ENCODE peak calls at places on chromosomes 1 and 21, in nine cellular contexts. L is mammary epithelial cell; I is uterus; C is neural progenitor cell; W is aorta; N is Caco-2; H is pancreas; P is mucosa of descending colon; T is effector memory CD4-positive, alpha-beta T cell. R is an unnamed sample. For H3K9me3, the result is how much of the 10 kb centered on the place peaks cover.

GRCh38 chr1:31387612-31388011 is 14.7 kb upstream of the FABP3 start:
- DNase-seq in L (no peak), I (no peak), C (no peak), W (no peak), N (no peak), H (no peak), P (no peak), T (no peak), R (no peak)

GRCh38 chr1:67733741-67734690 is 49.0 kb downstream of the GADD45A start:
- DNase-seq in L (no peak), I (no peak), C (no peak), W (no peak), N (no peak), H (no peak), P (no peak), T (no peak), R (no peak)

GRCh38 chr1:225670356-225670755 is 17.4 kb upstream of the ENAH start:
- DNase-seq in L (no peak), I (no peak), C (no peak), W (no peak), N (no peak), H (no peak), P (no peak), T (no peak), R (no peak)

GRCh38 chr1:218996362-218996761 is 177.3 kb upstream of the LYPLAL1 start:
- DNase-seq in L (no peak), I (no peak), C (no peak), W (no peak), N (no peak), H (no peak), P (no peak), T (no peak), R (no peak)

GRCh38 chr21:33273044-33273443 is 6.9 kb downstream of the IL10RB start:
- DNase-seq in L (no peak), I (no peak), C (no peak), W (no peak), N (no peak), H (no peak), P (no peak), T (no peak), R (no peak)

GRCh38 chr1:21572735-21573277 is 63.6 kb downstream of the ALPL start:
- DNase-seq in L (no peak), I (no peak), C (no peak), W (no peak), N (no peak), H (no peak), P (peak), T (no peak), R (no peak)

GRCh38 chr1:204420039-204421004 is 8.7 kb upstream of the PPP1R15B start:
- DNase-seq in L (no peak), I (peak), C (peak), W (no peak), N (no peak), H (no peak), P (no peak), T (no peak), R (no peak)

GRCh38 chr1:55380313-55380970 is 165.3 kb upstream of the USP24 start:
- DNase-seq in L (no peak), I (peak), C (no peak), W (peak), N (no peak), H (no peak), P (no peak), T (no peak), R (no peak)

GRCh38 chr1:53968125-53968513 is 22.0 kb downstream of the LRRC42 start:
- DNase-seq in L (no peak), I (no peak), C (no peak), W (no peak), N (no peak), H (no peak), P (no peak), T (no peak), R (no peak)

GRCh38 chr1:43038232-43038929 is 79.7 kb upstream of the SLC2A1 start:
- DNase-seq in L (no peak), I (no peak), C (no peak), W (no peak), N (no peak), H (no peak), P (no peak), T (no peak), R (no peak)

GRCh38 chr1:182249201-182249676 is 142.4 kb downstream of the GLUL start:
- DNase-seq in L (no peak), I (no peak), C (no peak), W (no peak), N (peak), H (no peak), P (peak), T (no peak), R (no peak)

GRCh38 chr1:89363196-89363595 is 663 bp upstream of the GBP6 start:
- DNase-seq in L (peak), I (no peak), C (no peak), W (no peak), N (no peak), H (no peak), P (no peak), T (no peak), R (no peak)

GRCh38 chr1:199669916-199670315 is 357.6 kb upstream of the NR5A2 start:
- DNase-seq in L (no peak), I (no peak), C (no peak), W (no peak), N (no peak), H (no peak), P (no peak), T (no peak), R (no peak)
- H3K9me3 ChIP-seq in L (under half), I (under half), C (under half), W (under half), N (under half), H (under half), P (under half), T (under half), R (under half)

GRCh38 chr1:214116258-214116657 is 128.5 kb downstream of the PROX1 start:
- DNase-seq in L (no peak), I (no peak), C (no peak), W (no peak), N (no peak), H (no peak), P (no peak), T (no peak), R (no peak)
- H3K9me3 ChIP-seq in L (under half), I (under half), C (under half), W (under half), N (under half), H (under half), P (under half), T (under half), R (under half)

DNA sequence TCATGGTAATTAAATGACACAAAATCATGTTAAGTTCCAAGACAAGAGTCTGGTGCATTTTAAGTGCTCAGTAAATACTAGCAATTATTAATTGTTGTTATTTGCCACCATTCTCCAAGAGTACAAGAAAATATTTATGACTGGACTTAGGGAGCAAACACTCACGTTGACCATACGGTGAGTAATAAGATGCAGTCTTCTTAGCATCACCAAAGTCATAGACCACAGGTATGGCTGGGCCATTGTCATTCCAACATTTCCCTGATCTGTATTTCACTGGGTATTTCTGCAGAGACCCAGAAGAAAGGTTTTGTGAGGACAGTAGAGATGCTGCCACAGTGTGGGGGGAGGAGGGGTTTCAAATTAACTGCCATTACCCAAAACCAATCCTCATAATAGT is 4.7 kb downstream of the ITLN2 start:
- DNase-seq in L (no peak), I (no peak), C (no peak), W (no peak), N (no peak), H (no peak), P (no peak), T (no peak), R (no peak)
- H3K9me3 ChIP-seq in L (under half), I (under half), C (under half), W (under half), N (under half), H (under half), P (under half), T (under half), R (under half)

GRCh38 chr1:201184734-201185453 is 5.7 kb upstream of the IGFN1 start:
- DNase-seq in L (peak), I (peak), C (peak), W (no peak), N (peak), H (no peak), P (no peak), T (no peak), R (no peak)
- H3K9me3 ChIP-seq in L (under half), I (under half), C (under half), W (under half), N (under half), H (under half), P (under half), T (under half), R (under half)

GRCh38 chr1:4315202-4315601 is 339.2 kb upstream of the AJAP1 start:
- DNase-seq in L (no peak), I (no peak), C (no peak), W (no peak), N (no peak), H (no peak), P (no peak), T (no peak), R (no peak)

GRCh38 chr1:4318720-4319119 is 335.7 kb upstream of the AJAP1 start:
- DNase-seq in L (no peak), I (no peak), C (no peak), W (no peak), N (no peak), H (no peak), P (no peak), T (no peak), R (no peak)

GRCh38 chr1:4312024-4312423 is 342.4 kb upstream of the AJAP1 start:
- DNase-seq in L (no peak), I (no peak), C (no peak), W (no peak), N (no peak), H (no peak), P (no peak), T (no peak), R (no peak)

GRCh38 chr1:4317207-4317606 is 337.2 kb upstream of the AJAP1 start:
- DNase-seq in L (no peak), I (no peak), C (no peak), W (no peak), N (no peak), H (no peak), P (no peak), T (no peak), R (no peak)
- H3K9me3 ChIP-seq in L (under half), I (under half), C (under half), W (under half), N (under half), H (under half), P (under half), T (under half), R (under half)

DNA sequence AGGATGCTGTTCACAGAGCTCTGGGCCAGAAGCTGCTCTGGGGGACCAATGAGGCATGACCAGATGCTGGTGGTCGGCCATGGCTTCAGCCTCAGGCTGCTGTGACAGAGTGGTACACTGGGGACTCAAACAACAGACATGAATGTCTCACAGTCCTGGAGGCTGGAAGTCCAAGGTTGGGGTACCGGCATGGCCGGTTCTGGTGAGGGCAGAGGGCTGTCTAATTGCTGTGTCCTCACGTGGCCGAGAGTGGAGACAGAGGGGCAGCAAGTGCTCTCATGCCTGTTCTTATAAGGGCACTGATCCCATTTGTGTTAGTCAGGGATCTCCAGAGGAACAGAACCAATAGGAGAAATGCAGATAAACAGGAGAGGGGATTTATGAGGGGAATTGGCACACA is 253.5 kb upstream of the C1orf174 start:
- DNase-seq in L (no peak), I (no peak), C (no peak), W (no peak), N (no peak), H (no peak), P (no peak), T (no peak), R (no peak)
- H3K9me3 ChIP-seq in L (under half), I (under half), C (under half), W (under half), N (under half), H (under half), P (under half), T (under half), R (under half)

GRCh38 chr1:35287807-35288640 is 19.5 kb downstream of the ZMYM4 start:
- DNase-seq in L (peak), I (no peak), C (no peak), W (no peak), N (no peak), H (no peak), P (no peak), T (no peak), R (no peak)

GRCh38 chr1:35290452-35290851 is 21.9 kb downstream of the ZMYM4 start:
- DNase-seq in L (no peak), I (no peak), C (no peak), W (no peak), N (no peak), H (no peak), P (no peak), T (no peak), R (no peak)

GRCh38 chr1:35284852-35285251 is 16.3 kb downstream of the ZMYM4 start:
- DNase-seq in L (no peak), I (no peak), C (no peak), W (no peak), N (no peak), H (no peak), P (no peak), T (no peak), R (no peak)

DNA sequence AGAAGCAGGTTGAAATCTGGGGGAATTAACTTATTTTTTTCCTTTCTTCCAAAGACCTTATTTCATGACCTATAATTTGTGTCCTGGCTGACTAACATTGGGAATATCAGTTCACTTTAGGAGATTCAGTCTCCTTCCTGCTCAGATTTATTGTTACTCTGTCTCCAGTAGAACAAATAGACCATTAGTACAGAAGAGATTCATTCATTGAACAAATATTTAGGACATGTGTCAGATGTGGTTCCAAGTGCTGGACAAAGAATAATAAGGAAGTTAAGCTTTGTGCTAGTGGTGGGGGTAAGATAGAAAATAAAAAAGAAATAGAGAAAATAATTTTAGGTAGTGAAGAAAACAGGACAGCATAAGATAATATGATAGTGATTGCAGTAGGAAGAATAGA is 20.3 kb downstream of the ZMYM4 start:
- DNase-seq in L (peak), I (no peak), C (no peak), W (no peak), N (no peak), H (no peak), P (no peak), T (no peak), R (no peak)
- H3K9me3 ChIP-seq in L (under half), I (under half), C (under half), W (under half), N (under half), H (under half), P (under half), T (under half), R (under half)

GRCh38 chr21:45471229-45472052 is 66.5 kb downstream of the COL18A1 start:
- DNase-seq in L (peak), I (peak), C (no peak), W (peak), N (peak), H (peak), P (peak), T (no peak), R (no peak)

GRCh38 chr21:45470087-45470515 is 65.1 kb downstream of the COL18A1 start:
- DNase-seq in L (no peak), I (no peak), C (no peak), W (peak), N (no peak), H (peak), P (peak), T (no peak), R (no peak)

GRCh38 chr21:45468971-45469272 is 64.0 kb downstream of the COL18A1 start:
- DNase-seq in L (no peak), I (no peak), C (no peak), W (no peak), N (no peak), H (peak), P (peak), T (no peak), R (no peak)

GRCh38 chr21:45468051-45468970 is 63.3 kb downstream of the COL18A1 start:
- DNase-seq in L (no peak), I (no peak), C (no peak), W (peak), N (no peak), H (peak), P (peak), T (no peak), R (no peak)

DNA sequence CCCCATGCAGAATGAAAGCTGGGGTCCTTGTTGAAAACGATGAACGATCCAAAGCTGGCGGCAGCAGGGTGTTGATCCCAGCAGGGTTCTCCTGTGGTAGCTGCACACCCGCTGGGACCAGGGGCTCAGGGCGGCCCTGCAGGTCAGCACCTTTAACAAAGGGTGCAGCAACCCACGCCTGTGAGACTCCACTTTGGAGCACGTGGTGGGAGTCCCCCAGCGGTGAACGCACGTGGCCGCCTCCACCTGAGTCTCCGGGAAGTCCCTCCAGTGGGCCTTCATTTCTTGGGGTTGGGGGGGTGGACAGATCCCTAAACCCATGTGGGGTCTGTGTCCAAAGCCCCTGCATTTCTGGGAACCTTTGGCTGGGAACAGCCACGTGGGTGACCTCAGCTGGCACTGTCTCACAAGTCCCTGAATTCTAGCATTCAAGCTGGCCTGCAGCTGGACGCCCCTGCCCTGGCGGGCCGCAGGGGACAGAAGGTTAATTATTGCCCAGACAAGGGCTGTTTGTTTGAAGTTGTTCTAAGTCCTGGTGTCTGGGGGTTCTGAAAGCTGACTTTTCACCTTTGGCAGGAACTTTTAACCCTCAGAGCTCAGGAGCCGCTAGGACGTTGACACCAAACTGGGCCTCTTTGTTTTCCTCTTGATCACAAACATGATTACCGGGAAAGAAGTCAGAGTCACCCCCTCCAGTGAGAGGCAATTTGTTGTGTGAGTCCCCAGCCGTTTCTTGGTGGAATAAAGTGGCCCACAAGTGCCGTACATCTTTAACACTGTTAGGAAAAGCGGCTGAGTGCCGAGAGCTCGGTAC is 64.5 kb downstream of the COL18A1 start:
- DNase-seq in L (no peak), I (no peak), C (peak), W (peak), N (peak), H (peak), P (peak), T (no peak), R (no peak)
- H3K9me3 ChIP-seq in L (under half), I (under half), C (under half), W (under half), N (under half), H (under half), P (under half), T (under half), R (under half)

DNA sequence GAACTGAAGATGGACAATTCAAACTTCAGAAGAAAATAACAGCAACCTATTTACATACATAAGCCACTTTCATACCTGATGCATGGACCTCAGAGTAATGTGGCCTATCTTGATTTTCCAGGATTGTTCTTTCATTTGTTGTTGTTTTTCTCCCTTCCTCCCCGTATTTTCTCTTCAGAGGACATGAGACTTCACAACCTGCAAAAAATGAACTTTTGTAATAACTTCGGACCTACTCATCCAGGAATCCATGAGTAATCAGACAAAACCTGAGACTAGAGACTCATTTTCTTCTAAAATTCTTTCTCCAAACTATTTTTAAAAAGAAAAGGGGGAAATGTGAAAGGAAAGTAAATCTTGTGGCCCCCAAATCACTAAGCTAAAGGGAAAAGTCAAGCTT is 17.6 kb upstream of the PLA2G5 start:
- DNase-seq in L (peak), I (no peak), C (no peak), W (no peak), N (no peak), H (no peak), P (no peak), T (no peak), R (no peak)
- H3K9me3 ChIP-seq in L (under half), I (under half), C (under half), W (under half), N (under half), H (under half), P (under half), T (under half), R (under half)

R was measured in naive thymus-derived CD4-positive, alpha-beta T cell.